ENCODE peak calls at places on chromosomes 5 and 9, in nine cellular contexts. Q is A673; U is A549; P is lung; G is WERI-Rb-1; M is OCI-LY7; H is PC-9; D is heart left ventricle; N is CD8-positive, alpha-beta T cell. R is an unnamed sample.

GRCh38 chr9:18855636-18856035 is 177.4 kb downstream of the SAXO1 start:
- DNase-seq in Q (no peak), U (no peak), P (no peak), G (no peak), M (no peak), H (no peak), D (no peak), N (no peak), R (no peak)

GRCh38 chr9:22374021-22374420 is 72.6 kb upstream of the DMRTA1 start:
- DNase-seq in Q (no peak), U (no peak), P (no peak), G (peak; percentile 10), M (no peak), H (no peak), D (no peak), N (no peak), R (no peak)

GRCh38 chr5:154236011-154236410 is 45.5 kb downstream of the GALNT10 start:
- DNase-seq in Q (no peak), U (no peak), P (no peak), G (no peak), M (no peak), H (no peak), D (no peak), N (no peak), R (no peak)

GRCh38 chr9:92517046-92517445 is 18.7 kb downstream of the ECM2 start:
- DNase-seq in Q (no peak), U (no peak), P (no peak), G (no peak), M (no peak), H (no peak), D (no peak), N (no peak), R (no peak)

GRCh38 chr5:169686137-169686536 is 49.1 kb downstream of the DOCK2 start:
- DNase-seq in Q (no peak), U (no peak), P (no peak), G (no peak), M (peak; percentile 26), H (no peak), D (no peak), N (no peak), R (no peak)

GRCh38 chr5:78178356-78178755 is 116.1 kb downstream of the AP3B1 start:
- DNase-seq in Q (no peak), U (no peak), P (no peak), G (no peak), M (no peak), H (no peak), D (no peak), N (no peak), R (no peak)

GRCh38 chr9:19232830-19233194 is 2.3 kb downstream of the DENND4C start:
- DNase-seq in Q (peak; percentile 1), U (no peak), P (no peak), G (no peak), M (peak; percentile 30), H (peak; percentile 35), D (no peak), N (no peak), R (no peak)

GRCh38 chr5:173733831-173734491 is 117.5 kb upstream of the BOD1 start:
- DNase-seq in Q (no peak), U (no peak), P (no peak), G (no peak), M (peak; percentile 92), H (no peak), D (no peak), N (no peak), R (no peak)

GRCh38 chr9:36537861-36538260 is 34.8 kb upstream of the MELK start:
- DNase-seq in Q (no peak), U (no peak), P (no peak), G (no peak), M (no peak), H (no peak), D (no peak), N (no peak), R (no peak)

GRCh38 chr9:135615666-135616620 is 23.4 kb downstream of the GLT6D1 start:
- DNase-seq in Q (no peak), U (no peak), P (peak; percentile 22), G (no peak), M (no peak), H (no peak), D (no peak), N (no peak), R (no peak)

GRCh38 chr9:122118343-122119165 is 25.4 kb upstream of the TTLL11 start:
- DNase-seq in Q (no peak), U (no peak), P (no peak), G (no peak), M (no peak), H (no peak), D (no peak), N (no peak), R (no peak)

GRCh38 chr9:21964925-21965385 is 29.2 kb downstream of the CDKN2A start:
- DNase-seq in Q (no peak), U (no peak), P (peak; percentile 39), G (no peak), M (no peak), H (no peak), D (no peak), N (peak; percentile 40), R (no peak)

GRCh38 chr5:149834246-149834855 is 104.2 kb downstream of the PPARGC1B start:
- DNase-seq in Q (peak; percentile 88), U (peak; percentile 90), P (peak; percentile 71), G (peak; percentile 75), M (peak; percentile 73), H (peak; percentile 54), D (no peak), N (peak; percentile 47), R (peak; percentile 15)

GRCh38 chr5:10235350-10235749 is 14.3 kb downstream of the ATPSCKMT start:
- DNase-seq in Q (no peak), U (peak; percentile 54), P (no peak), G (peak; percentile 45), M (no peak), H (no peak), D (no peak), N (no peak), R (no peak)

GRCh38 chr5:137733922-137734695 is 1.8 kb downstream of the KLHL3 start:
- DNase-seq in Q (no peak), U (no peak), P (no peak), G (no peak), M (no peak), H (no peak), D (no peak), N (no peak), R (no peak)
- H3K4me3 ChIP-seq in Q (no peak overlapping the region), U (no peak overlapping the region), P (no peak overlapping the region), G (no peak overlapping the region), M (no peak overlapping the region), H (no peak overlapping the region), D (peak overlapping the region; percentile 65), N (peak overlapping the region; percentile 83), R (peak overlapping the region; percentile 55)

GRCh38 chr5:91212336-91213092 is 170.6 kb downstream of the ARRDC3 start:
- DNase-seq in Q (peak; percentile 85), U (peak; percentile 29), P (no peak), G (no peak), M (no peak), H (no peak), D (no peak), N (no peak), R (no peak)
- H3K27ac ChIP-seq in Q (peak overlapping the region; percentile 68), U (peak overlapping the region; percentile 11), P (no peak overlapping the region), G (no peak overlapping the region), M (no peak overlapping the region), H (no peak overlapping the region), D (no peak overlapping the region), N (no peak overlapping the region), R (no peak overlapping the region)

GRCh38 chr5:142847898-142848790 is 78.0 kb downstream of the ARHGAP26 start:
- DNase-seq in Q (no peak), U (no peak), P (no peak), G (no peak), M (no peak), H (peak; percentile 47), D (no peak), N (no peak), R (no peak)

GRCh38 chr5:142845402-142845901 is 75.3 kb downstream of the ARHGAP26 start:
- DNase-seq in Q (no peak), U (no peak), P (no peak), G (no peak), M (no peak), H (no peak), D (no peak), N (peak; percentile 17), R (no peak)

GRCh38 chr5:142844881-142845280 is 74.7 kb downstream of the ARHGAP26 start:
- DNase-seq in Q (no peak), U (no peak), P (no peak), G (no peak), M (no peak), H (no peak), D (no peak), N (no peak), R (no peak)

GRCh38 chr5:142846402-142846801 is 76.2 kb downstream of the ARHGAP26 start:
- DNase-seq in Q (no peak), U (no peak), P (no peak), G (peak; percentile 22), M (no peak), H (no peak), D (no peak), N (no peak), R (no peak)

DNA sequence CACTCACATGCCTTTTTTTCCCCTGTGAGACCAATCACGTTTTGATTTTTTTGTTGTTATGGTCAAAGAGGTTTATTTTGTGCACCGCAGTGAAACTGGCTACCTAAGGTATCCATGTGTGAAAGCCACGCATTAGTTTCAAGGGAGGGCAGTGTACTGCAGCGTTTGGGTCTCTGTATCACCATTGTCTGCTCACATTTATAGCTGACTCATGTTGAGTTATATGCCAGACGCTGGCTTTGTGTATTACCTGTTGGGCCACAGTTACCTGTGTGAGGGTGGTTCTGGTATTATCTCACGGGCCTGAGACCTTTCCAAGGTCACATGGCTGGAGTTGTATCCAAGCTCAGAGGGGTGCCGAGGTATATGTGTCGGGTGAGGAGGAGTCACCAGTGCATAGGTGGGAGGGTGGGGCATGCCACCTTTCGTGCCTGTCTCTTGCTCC is 75.8 kb downstream of the ARHGAP26 start:
- DNase-seq in Q (no peak), U (no peak), P (no peak), G (no peak), M (no peak), H (peak; percentile 74), D (no peak), N (no peak), R (no peak)
- TF ChIP-seq CTCF in Q (no peak), U (no peak), P (no peak), G (no peak), M (no peak), H (no peak), D (no peak), N (no peak), R (no peak)

DNA sequence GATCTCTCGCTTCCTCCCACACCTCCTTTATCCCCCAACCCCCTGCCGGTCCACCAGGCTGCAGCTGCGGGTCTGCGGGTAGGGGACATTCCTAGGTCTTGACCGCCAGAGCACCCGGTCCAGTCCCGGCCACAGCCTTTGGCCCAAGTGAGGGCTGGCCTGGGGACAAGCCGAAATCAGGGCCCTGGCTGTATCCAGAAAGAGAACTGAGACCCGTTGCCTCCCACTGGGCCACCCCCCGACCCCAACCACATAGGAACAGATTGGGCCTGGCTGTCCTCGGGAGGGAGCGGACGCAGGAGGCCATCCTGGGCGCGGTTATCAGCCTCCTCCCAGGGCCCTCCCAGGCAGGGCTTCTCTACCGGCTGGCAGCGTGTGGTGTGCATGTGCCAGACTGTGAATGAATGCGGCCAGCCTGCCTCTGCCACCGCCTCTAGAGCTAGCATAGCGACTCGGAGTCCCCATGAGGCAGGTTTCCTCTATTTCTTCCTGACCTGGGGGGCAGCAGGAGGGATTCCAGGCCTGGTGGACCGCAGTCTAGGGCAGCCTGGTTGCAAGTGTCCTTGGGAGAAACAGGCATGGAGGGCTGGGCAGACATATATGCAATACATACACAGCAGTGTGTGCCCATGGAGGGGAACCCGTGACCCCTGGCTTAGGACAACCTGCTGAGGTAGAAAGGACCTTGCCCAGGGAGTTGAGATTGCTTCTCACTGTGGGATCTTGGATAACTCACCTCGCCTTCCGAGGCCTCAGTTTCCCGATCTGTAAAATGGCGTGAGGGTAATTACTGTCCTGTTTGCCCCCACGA is 1.2 kb downstream of the N4BP3 start:
- DNase-seq in Q (no peak), U (no peak), P (no peak), G (no peak), M (peak; percentile 62), H (no peak), D (peak; percentile 63), N (peak; percentile 67), R (no peak)
- H3K4me3 ChIP-seq in Q (peak overlapping the region; percentile 50), U (peak overlapping the region; percentile 59), P (peak overlapping the region; percentile 74), G (peak overlapping the region; percentile 54), M (peak overlapping the region; percentile 95), H (peak overlapping the region; percentile 65), D (peak overlapping the region; percentile 62), N (peak overlapping the region; percentile 88), R (peak overlapping the region; percentile 38)

R was measured in dorsolateral prefrontal cortex.